ENCODE peak calls at places on chromosome 3, in six cellular contexts. K is OCI-LY7; R is NCI-H1092 treated with DMSO at 0.1 percent for 48 hours; H is activated CD4-positive, alpha-beta T cell treated with anti-CD3 and anti-CD28 coated beads for 4 hours; Y is GM20000; S is activated naive CD8-positive, alpha-beta T cell treated with anti-CD3 and anti-CD28 coated beads for 36 hours. F is an unnamed sample.
A peak's percentile ranks its signal among the peaks of the same experiment; 100 is the strongest.

GRCh38 chr3:20007960-20008359 is 4.1 kb downstream of the PP2D1 start:
- DNase-seq in H (no peak), K (no peak), Y (no peak), S (no peak), R (no peak), F (no peak)

GRCh38 chr3:196399485-196399945 is 32.7 kb downstream of the UBXN7 start:
- DNase-seq in Y (no peak), H (no peak), K (no peak), R (no peak), S (no peak), F (no peak)

GRCh38 chr3:85172001-85172400 is 213.2 kb downstream of the CADM2 start:
- DNase-seq in H (no peak), Y (no peak), K (no peak), R (no peak), S (no peak), F (no peak)

GRCh38 chr3:75983609-75984290 is 198.4 kb upstream of the ZNF717 start:
- DNase-seq in R (no peak), S (no peak), K (no peak), H (no peak), Y (no peak), F (no peak)

GRCh38 chr3:71069797-71070196 is 513.7 kb downstream of the FOXP1 start:
- DNase-seq in R (no peak), Y (peak; percentile 47), H (peak; percentile 71), S (peak; percentile 72), K (peak; percentile 76), F (peak; percentile 27)

GRCh38 chr3:194908432-194908966 is 222.8 kb downstream of the FAM43A start:
- DNase-seq in H (no peak), R (no peak), K (no peak), S (no peak), Y (no peak), F (no peak)

GRCh38 chr3:116314476-116314875 is 130.8 kb downstream of the LSAMP start:
- DNase-seq in H (no peak), R (no peak), Y (no peak), K (no peak), S (no peak), F (no peak)

GRCh38 chr3:65963787-65964707 is 74.7 kb downstream of the MAGI1 start:
- DNase-seq in H (no peak), K (no peak), Y (peak; percentile 67), S (peak; percentile 30), R (no peak), F (no peak)

GRCh38 chr3:151318946-151319345 is 2.3 kb upstream of the GPR87 start:
- DNase-seq in K (no peak), H (no peak), S (no peak), R (no peak), Y (no peak), F (no peak)

GRCh38 chr3:13073042-13073906 is at the start of gene IQSEC1:
- DNase-seq in S (peak; percentile 76), H (peak; percentile 54), Y (peak; percentile 91), K (peak; percentile 93), R (peak; percentile 80), F (peak; percentile 77)

GRCh38 chr3:40895109-40895508 is 304.2 kb upstream of the CTNNB1 start:
- DNase-seq in Y (no peak), R (no peak), S (no peak), H (no peak), K (no peak), F (no peak)

GRCh38 chr3:52155912-52156311 is 1.7 kb upstream of the POC1A start:
- DNase-seq in H (no peak), R (no peak), Y (no peak), S (no peak), K (no peak), F (no peak)

GRCh38 chr3:116140100-116140689 is 305.1 kb downstream of the LSAMP start:
- DNase-seq in R (peak; percentile 68), S (no peak), Y (peak; percentile 13), H (no peak), K (peak; percentile 43), F (no peak)

GRCh38 chr3:72081456-72081855 is 296.5 kb upstream of the PROK2 start:
- DNase-seq in H (no peak), K (no peak), R (no peak), Y (no peak), S (no peak), F (no peak)

GRCh38 chr3:194333212-194333980 is 17.7 kb downstream of the CPN2 start:
- DNase-seq in Y (peak; percentile 88), R (no peak), S (peak; percentile 88), K (peak; percentile 78), H (peak; percentile 81), F (peak; percentile 86)

GRCh38 chr3:87298111-87298718 is 21.8 kb upstream of the POU1F1 start:
- DNase-seq in H (no peak), K (peak; percentile 38), R (peak; percentile 34), Y (peak; percentile 16), S (no peak), F (peak; percentile 31)

GRCh38 chr3:166304509-166305063 is 467.4 kb upstream of the BCHE start:
- DNase-seq in Y (no peak), R (no peak), H (no peak), S (no peak), K (no peak), F (no peak)

GRCh38 chr3:43996379-43997301 is 245.0 kb upstream of the TOPAZ1 start:
- DNase-seq in K (peak; percentile 65), H (no peak), R (peak; percentile 62), S (peak; percentile 31), Y (peak; percentile 72), F (peak; percentile 41)

GRCh38 chr3:150783334-150783733 is 20.4 kb upstream of the SIAH2 start:
- DNase-seq in R (no peak), H (no peak), Y (no peak), K (no peak), S (no peak), F (no peak)

GRCh38 chr3:142028174-142028833 is 121.0 kb downstream of the TFDP2 start:
- DNase-seq in S (peak; percentile 10), H (no peak), Y (peak; percentile 38), K (peak; percentile 92), R (no peak), F (peak; percentile 65)

GRCh38 chr3:127077506-127078064 is 94.7 kb downstream of the PLXNA1 start:
- DNase-seq in R (no peak), H (no peak), S (no peak), K (no peak), Y (no peak), F (no peak)

GRCh38 chr3:125593991-125594574 is 1.2 kb downstream of the OSBPL11 start:
- DNase-seq in S (no peak), R (no peak), H (no peak), Y (peak; percentile 38), K (peak; percentile 64), F (no peak)

GRCh38 chr3:159245871-159246270 is 444.0 kb downstream of the MFSD1 start:
- DNase-seq in H (no peak), R (no peak), S (no peak), Y (no peak), K (no peak), F (no peak)

GRCh38 chr3:26712211-26713026 is 89.8 kb downstream of the LRRC3B start:
- DNase-seq in K (peak; percentile 63), R (peak; percentile 14), H (no peak), Y (peak; percentile 46), S (no peak), F (peak; percentile 62)

GRCh38 chr3:118828351-118828750 is 206.3 kb downstream of the IGSF11 start:
- DNase-seq in R (no peak), H (no peak), S (no peak), K (no peak), Y (no peak), F (no peak)

GRCh38 chr3:87311309-87311708 is 34.9 kb upstream of the POU1F1 start:
- DNase-seq in Y (no peak), H (no peak), K (no peak), S (no peak), R (no peak), F (no peak)

GRCh38 chr3:173065543-173065970 is 75.5 kb downstream of the SPATA16 start:
- DNase-seq in Y (no peak), R (no peak), S (no peak), K (no peak), H (no peak), F (no peak)

GRCh38 chr3:131804565-131805133 is 230.2 kb downstream of the CPNE4 start:
- DNase-seq in Y (no peak), K (no peak), R (no peak), H (no peak), S (no peak), F (no peak)

GRCh38 chr3:85846940-85847339 is 888.2 kb downstream of the CADM2 start:
- DNase-seq in S (no peak), R (peak; percentile 44), Y (no peak), K (no peak), H (no peak), F (no peak)

GRCh38 chr3:51538115-51538458 is 432 bp upstream of the RAD54L2 start:
- DNase-seq in R (peak; percentile 30), Y (peak; percentile 41), S (peak; percentile 4), H (no peak), K (peak; percentile 27), F (no peak)

GRCh38 chr3:46845397-46845859 is 17.8 kb downstream of the MYL3 start:
- DNase-seq in R (no peak), K (no peak), S (no peak), Y (peak; percentile 72), H (no peak), F (peak; percentile 32)

GRCh38 chr3:195257454-195258448 is 13.2 kb downstream of the XXYLT1 start:
- DNase-seq in R (no peak), H (no peak), Y (no peak), K (peak; percentile 28), S (no peak), F (no peak)

GRCh38 chr3:184143327-184143726 is 8.2 kb downstream of the EIF2B5 start:
- DNase-seq in S (no peak), Y (no peak), R (no peak), K (no peak), H (no peak), F (no peak)

GRCh38 chr3:147267431-147267830 is 138.9 kb downstream of the ZIC4 start:
- DNase-seq in H (no peak), K (no peak), Y (no peak), S (no peak), R (no peak), F (no peak)

F was measured in neuronal stem cell.